ENCODE peak calls at places on chromosomes 13 and 19, in six cellular contexts. One of them, this sample, is unnamed.

GRCh38 chr13:99590519-99591011 is 89.3 kb downstream of the TM9SF2 start:
- DNase-seq in LoVo: no peak
- DNase-seq in Right ventricle myocardium superior: no peak
- DNase-seq in ecto neural progenitor cell: no peak
- DNase-seq in EL: no peak
- DNase-seq in NCI-H1105 treated with DMSO at 0.1 percent for 48 hours: no peak
- DNase-seq in this sample: no peak

GRCh38 chr19:15464394-15465385 is at the start of gene RASAL3:
- DNase-seq in LoVo: no peak
- DNase-seq in Right ventricle myocardium superior: no peak
- DNase-seq in ecto neural progenitor cell: peak; percentile 42
- DNase-seq in EL: no peak
- DNase-seq in NCI-H1105 treated with DMSO at 0.1 percent for 48 hours: no peak
- DNase-seq in this sample: no peak

GRCh38 chr19:44975444-44975843 is 20.3 kb downstream of the CLPTM1 start:
- DNase-seq in LoVo: no peak
- DNase-seq in Right ventricle myocardium superior: no peak
- DNase-seq in ecto neural progenitor cell: no peak
- DNase-seq in EL: no peak
- DNase-seq in NCI-H1105 treated with DMSO at 0.1 percent for 48 hours: no peak
- DNase-seq in this sample: no peak

GRCh38 chr19:49924004-49924880 is 4.8 kb upstream of the ATF5 start:
- DNase-seq in LoVo: no peak
- DNase-seq in Right ventricle myocardium superior: no peak
- DNase-seq in ecto neural progenitor cell: no peak
- DNase-seq in EL: no peak
- DNase-seq in NCI-H1105 treated with DMSO at 0.1 percent for 48 hours: no peak
- DNase-seq in this sample: no peak

GRCh38 chr19:29676586-29676985 is 11.3 kb downstream of the PLEKHF1 start:
- DNase-seq in LoVo: no peak
- DNase-seq in Right ventricle myocardium superior: peak; percentile 84
- DNase-seq in ecto neural progenitor cell: no peak
- DNase-seq in EL: no peak
- DNase-seq in NCI-H1105 treated with DMSO at 0.1 percent for 48 hours: no peak
- DNase-seq in this sample: no peak

GRCh38 chr19:928471-929259 is 2.8 kb downstream of the ARID3A start:
- DNase-seq in LoVo: no peak
- DNase-seq in Right ventricle myocardium superior: peak; percentile 54
- DNase-seq in ecto neural progenitor cell: no peak
- DNase-seq in EL: no peak
- DNase-seq in NCI-H1105 treated with DMSO at 0.1 percent for 48 hours: no peak
- DNase-seq in this sample: no peak

GRCh38 chr13:36764957-36765356 is 54.1 kb upstream of the RFXAP start:
- DNase-seq in LoVo: no peak
- DNase-seq in Right ventricle myocardium superior: no peak
- DNase-seq in ecto neural progenitor cell: no peak
- DNase-seq in EL: peak; percentile 8
- DNase-seq in NCI-H1105 treated with DMSO at 0.1 percent for 48 hours: no peak
- DNase-seq in this sample: no peak

GRCh38 chr19:56271096-56271495 is 1.5 kb upstream of the EDDM13 start:
- DNase-seq in LoVo: no peak
- DNase-seq in Right ventricle myocardium superior: no peak
- DNase-seq in ecto neural progenitor cell: no peak
- DNase-seq in EL: no peak
- DNase-seq in NCI-H1105 treated with DMSO at 0.1 percent for 48 hours: peak; percentile 9
- DNase-seq in this sample: no peak

GRCh38 chr13:48858122-48858521 is 117.6 kb upstream of the FNDC3A start:
- DNase-seq in LoVo: no peak
- DNase-seq in Right ventricle myocardium superior: no peak
- DNase-seq in ecto neural progenitor cell: no peak
- DNase-seq in EL: no peak
- DNase-seq in NCI-H1105 treated with DMSO at 0.1 percent for 48 hours: no peak
- DNase-seq in this sample: no peak

GRCh38 chr13:41563501-41564001 is 106.2 kb downstream of the RGCC start:
- DNase-seq in LoVo: no peak
- DNase-seq in Right ventricle myocardium superior: no peak
- DNase-seq in ecto neural progenitor cell: no peak
- DNase-seq in EL: peak; percentile 41
- DNase-seq in NCI-H1105 treated with DMSO at 0.1 percent for 48 hours: no peak
- DNase-seq in this sample: no peak

GRCh38 chr13:113860579-113861432 is 3.1 kb downstream of the GAS6 start:
- DNase-seq in LoVo: peak; percentile 44
- DNase-seq in Right ventricle myocardium superior: no peak
- DNase-seq in ecto neural progenitor cell: peak; percentile 60
- DNase-seq in EL: no peak
- DNase-seq in NCI-H1105 treated with DMSO at 0.1 percent for 48 hours: no peak
- DNase-seq in this sample: no peak

GRCh38 chr19:14672043-14672872 is 2.4 kb downstream of the ADGRE3 start:
- DNase-seq in LoVo: no peak
- DNase-seq in Right ventricle myocardium superior: no peak
- DNase-seq in ecto neural progenitor cell: no peak
- DNase-seq in EL: no peak
- DNase-seq in NCI-H1105 treated with DMSO at 0.1 percent for 48 hours: no peak
- DNase-seq in this sample: no peak

GRCh38 chr13:106987435-106987800 is 419.5 kb upstream of the ARGLU1 start:
- DNase-seq in LoVo: no peak
- DNase-seq in Right ventricle myocardium superior: peak; percentile 54
- DNase-seq in ecto neural progenitor cell: no peak
- DNase-seq in EL: no peak
- DNase-seq in NCI-H1105 treated with DMSO at 0.1 percent for 48 hours: no peak
- DNase-seq in this sample: no peak

GRCh38 chr19:38862321-38863059 is 12.7 kb upstream of the HNRNPL start:
- DNase-seq in LoVo: peak; percentile 76
- DNase-seq in Right ventricle myocardium superior: no peak
- DNase-seq in ecto neural progenitor cell: no peak
- DNase-seq in EL: peak; percentile 30
- DNase-seq in NCI-H1105 treated with DMSO at 0.1 percent for 48 hours: peak; percentile 98
- DNase-seq in this sample: peak; percentile 97

GRCh38 chr13:59531571-59532091 is 632.1 kb downstream of the DIAPH3 start:
- DNase-seq in LoVo: peak; percentile 23
- DNase-seq in Right ventricle myocardium superior: peak; percentile 87
- DNase-seq in ecto neural progenitor cell: no peak
- DNase-seq in EL: peak; percentile 71
- DNase-seq in NCI-H1105 treated with DMSO at 0.1 percent for 48 hours: peak; percentile 87
- DNase-seq in this sample: no peak

GRCh38 chr19:3284759-3285646 is 60.5 kb downstream of the CELF5 start:
- DNase-seq in LoVo: peak; percentile 91
- DNase-seq in Right ventricle myocardium superior: peak; percentile 46
- DNase-seq in ecto neural progenitor cell: peak; percentile 99
- DNase-seq in EL: peak; percentile 80
- DNase-seq in NCI-H1105 treated with DMSO at 0.1 percent for 48 hours: peak; percentile 13
- DNase-seq in this sample: no peak

GRCh38 chr13:46607768-46608553 is 55.0 kb downstream of the LRCH1 start:
- DNase-seq in LoVo: peak; percentile 85
- DNase-seq in Right ventricle myocardium superior: no peak
- DNase-seq in ecto neural progenitor cell: no peak
- DNase-seq in EL: no peak
- DNase-seq in NCI-H1105 treated with DMSO at 0.1 percent for 48 hours: no peak
- DNase-seq in this sample: no peak

GRCh38 chr13:90232291-90232690 is 1115.2 kb upstream of the MIR17HG start:
- DNase-seq in LoVo: no peak
- DNase-seq in Right ventricle myocardium superior: no peak
- DNase-seq in ecto neural progenitor cell: no peak
- DNase-seq in EL: no peak
- DNase-seq in NCI-H1105 treated with DMSO at 0.1 percent for 48 hours: no peak
- DNase-seq in this sample: no peak

GRCh38 chr19:40284501-40285352 is at the start of gene AKT2:
- DNase-seq in LoVo: peak; percentile 64
- DNase-seq in Right ventricle myocardium superior: no peak
- DNase-seq in ecto neural progenitor cell: peak; percentile 95
- DNase-seq in EL: peak; percentile 54
- DNase-seq in NCI-H1105 treated with DMSO at 0.1 percent for 48 hours: peak; percentile 68
- DNase-seq in this sample: peak; percentile 73